ENCODE peak calls at places on chromosome 19, in eight cellular contexts. One of them, this sample, is unnamed.

GRCh38 chr19:5907216-5907615 is 2.5 kb downstream of the VMAC start:
- DNase-seq in stimulated activated CD4-positive, alpha-beta T cell treated with anti-CD3 and anti-CD28 coated beads, Interleukin-4, amount 100 ng/mL, for 24 hours: peak; percentile 45
- DNase-seq in CD8-positive, alpha-beta T cell: no peak
- DNase-seq in activated T-helper 1 cell treated with anti-CD3 and anti-CD28 coated beads, Interleukin-12 subunit alpha, Interleukin-12 subunit beta, Interleukin-2, Interleukin-4 antibody, amounts not matched to agents 30 ng/mL and 10 ng/mL and 1 ng/mL, durations not matched to agents 14 hours and 24 hours and 36 hours: no peak
- DNase-seq in T follicular helper cell: no peak
- DNase-seq in nucleus accumbens: no peak
- DNase-seq in cardiac fibroblast: no peak
- DNase-seq in HS-27A: no peak
- DNase-seq in this sample: no peak

GRCh38 chr19:17289489-17289888 is 7.8 kb downstream of the ANKLE1 start:
- DNase-seq in stimulated activated CD4-positive, alpha-beta T cell treated with anti-CD3 and anti-CD28 coated beads, Interleukin-4, amount 100 ng/mL, for 24 hours: peak; percentile 60
- DNase-seq in CD8-positive, alpha-beta T cell: no peak
- DNase-seq in activated T-helper 1 cell treated with anti-CD3 and anti-CD28 coated beads, Interleukin-12 subunit alpha, Interleukin-12 subunit beta, Interleukin-2, Interleukin-4 antibody, amounts not matched to agents 30 ng/mL and 10 ng/mL and 1 ng/mL, durations not matched to agents 14 hours and 24 hours and 36 hours: peak; percentile 22
- DNase-seq in T follicular helper cell: no peak
- DNase-seq in nucleus accumbens: no peak
- DNase-seq in cardiac fibroblast: peak; percentile 93
- DNase-seq in HS-27A: no peak
- DNase-seq in this sample: peak; percentile 83

GRCh38 chr19:41886761-41887710 is 4.1 kb downstream of the ARHGEF1 start:
- DNase-seq in stimulated activated CD4-positive, alpha-beta T cell treated with anti-CD3 and anti-CD28 coated beads, Interleukin-4, amount 100 ng/mL, for 24 hours: peak; percentile 74
- DNase-seq in CD8-positive, alpha-beta T cell: peak; percentile 68
- DNase-seq in activated T-helper 1 cell treated with anti-CD3 and anti-CD28 coated beads, Interleukin-12 subunit alpha, Interleukin-12 subunit beta, Interleukin-2, Interleukin-4 antibody, amounts not matched to agents 30 ng/mL and 10 ng/mL and 1 ng/mL, durations not matched to agents 14 hours and 24 hours and 36 hours: peak; percentile 68
- DNase-seq in T follicular helper cell: peak; percentile 52
- DNase-seq in nucleus accumbens: no peak
- DNase-seq in cardiac fibroblast: no peak
- DNase-seq in HS-27A: no peak
- DNase-seq in this sample: no peak

GRCh38 chr19:43318203-43318602 is 35.3 kb upstream of the CD177 start:
- DNase-seq in stimulated activated CD4-positive, alpha-beta T cell treated with anti-CD3 and anti-CD28 coated beads, Interleukin-4, amount 100 ng/mL, for 24 hours: no peak
- DNase-seq in CD8-positive, alpha-beta T cell: no peak
- DNase-seq in activated T-helper 1 cell treated with anti-CD3 and anti-CD28 coated beads, Interleukin-12 subunit alpha, Interleukin-12 subunit beta, Interleukin-2, Interleukin-4 antibody, amounts not matched to agents 30 ng/mL and 10 ng/mL and 1 ng/mL, durations not matched to agents 14 hours and 24 hours and 36 hours: no peak
- DNase-seq in T follicular helper cell: no peak
- DNase-seq in nucleus accumbens: no peak
- DNase-seq in cardiac fibroblast: no peak
- DNase-seq in HS-27A: no peak
- DNase-seq in this sample: no peak

GRCh38 chr19:29690842-29691241 is 24.2 kb downstream of the C19orf12 start:
- DNase-seq in stimulated activated CD4-positive, alpha-beta T cell treated with anti-CD3 and anti-CD28 coated beads, Interleukin-4, amount 100 ng/mL, for 24 hours: peak; percentile 66
- DNase-seq in CD8-positive, alpha-beta T cell: peak; percentile 42
- DNase-seq in activated T-helper 1 cell treated with anti-CD3 and anti-CD28 coated beads, Interleukin-12 subunit alpha, Interleukin-12 subunit beta, Interleukin-2, Interleukin-4 antibody, amounts not matched to agents 30 ng/mL and 10 ng/mL and 1 ng/mL, durations not matched to agents 14 hours and 24 hours and 36 hours: peak; percentile 61
- DNase-seq in T follicular helper cell: no peak
- DNase-seq in nucleus accumbens: no peak
- DNase-seq in cardiac fibroblast: peak; percentile 80
- DNase-seq in HS-27A: no peak
- DNase-seq in this sample: no peak

GRCh38 chr19:38276942-38277517 is 12.7 kb downstream of the SPINT2 start:
- DNase-seq in stimulated activated CD4-positive, alpha-beta T cell treated with anti-CD3 and anti-CD28 coated beads, Interleukin-4, amount 100 ng/mL, for 24 hours: no peak
- DNase-seq in CD8-positive, alpha-beta T cell: no peak
- DNase-seq in activated T-helper 1 cell treated with anti-CD3 and anti-CD28 coated beads, Interleukin-12 subunit alpha, Interleukin-12 subunit beta, Interleukin-2, Interleukin-4 antibody, amounts not matched to agents 30 ng/mL and 10 ng/mL and 1 ng/mL, durations not matched to agents 14 hours and 24 hours and 36 hours: no peak
- DNase-seq in T follicular helper cell: no peak
- DNase-seq in nucleus accumbens: no peak
- DNase-seq in cardiac fibroblast: no peak
- DNase-seq in HS-27A: no peak
- DNase-seq in this sample: no peak

GRCh38 chr19:10855879-10856522 is 7.8 kb downstream of the C19orf38 start:
- DNase-seq in stimulated activated CD4-positive, alpha-beta T cell treated with anti-CD3 and anti-CD28 coated beads, Interleukin-4, amount 100 ng/mL, for 24 hours: peak; percentile 31
- DNase-seq in CD8-positive, alpha-beta T cell: no peak
- DNase-seq in activated T-helper 1 cell treated with anti-CD3 and anti-CD28 coated beads, Interleukin-12 subunit alpha, Interleukin-12 subunit beta, Interleukin-2, Interleukin-4 antibody, amounts not matched to agents 30 ng/mL and 10 ng/mL and 1 ng/mL, durations not matched to agents 14 hours and 24 hours and 36 hours: no peak
- DNase-seq in T follicular helper cell: no peak
- DNase-seq in nucleus accumbens: no peak
- DNase-seq in cardiac fibroblast: peak; percentile 28
- DNase-seq in HS-27A: no peak
- DNase-seq in this sample: peak; percentile 37

GRCh38 chr19:32241957-32242710 is 103.3 kb upstream of the ZNF507 start:
- DNase-seq in stimulated activated CD4-positive, alpha-beta T cell treated with anti-CD3 and anti-CD28 coated beads, Interleukin-4, amount 100 ng/mL, for 24 hours: no peak
- DNase-seq in CD8-positive, alpha-beta T cell: no peak
- DNase-seq in activated T-helper 1 cell treated with anti-CD3 and anti-CD28 coated beads, Interleukin-12 subunit alpha, Interleukin-12 subunit beta, Interleukin-2, Interleukin-4 antibody, amounts not matched to agents 30 ng/mL and 10 ng/mL and 1 ng/mL, durations not matched to agents 14 hours and 24 hours and 36 hours: no peak
- DNase-seq in T follicular helper cell: no peak
- DNase-seq in nucleus accumbens: no peak
- DNase-seq in cardiac fibroblast: no peak
- DNase-seq in HS-27A: no peak
- DNase-seq in this sample: no peak

GRCh38 chr19:45016388-45017314 is 15.4 kb downstream of the RELB start:
- DNase-seq in stimulated activated CD4-positive, alpha-beta T cell treated with anti-CD3 and anti-CD28 coated beads, Interleukin-4, amount 100 ng/mL, for 24 hours: peak; percentile 80
- DNase-seq in CD8-positive, alpha-beta T cell: peak; percentile 61
- DNase-seq in activated T-helper 1 cell treated with anti-CD3 and anti-CD28 coated beads, Interleukin-12 subunit alpha, Interleukin-12 subunit beta, Interleukin-2, Interleukin-4 antibody, amounts not matched to agents 30 ng/mL and 10 ng/mL and 1 ng/mL, durations not matched to agents 14 hours and 24 hours and 36 hours: peak; percentile 42
- DNase-seq in T follicular helper cell: peak; percentile 78
- DNase-seq in nucleus accumbens: no peak
- DNase-seq in cardiac fibroblast: peak; percentile 66
- DNase-seq in HS-27A: peak; percentile 26
- DNase-seq in this sample: peak; percentile 80

GRCh38 chr19:18940791-18941627 is at the start of gene HOMER3:
- DNase-seq in stimulated activated CD4-positive, alpha-beta T cell treated with anti-CD3 and anti-CD28 coated beads, Interleukin-4, amount 100 ng/mL, for 24 hours: peak; percentile 77
- DNase-seq in CD8-positive, alpha-beta T cell: peak; percentile 72
- DNase-seq in activated T-helper 1 cell treated with anti-CD3 and anti-CD28 coated beads, Interleukin-12 subunit alpha, Interleukin-12 subunit beta, Interleukin-2, Interleukin-4 antibody, amounts not matched to agents 30 ng/mL and 10 ng/mL and 1 ng/mL, durations not matched to agents 14 hours and 24 hours and 36 hours: peak; percentile 68
- DNase-seq in T follicular helper cell: peak; percentile 62
- DNase-seq in nucleus accumbens: no peak
- DNase-seq in cardiac fibroblast: peak; percentile 50
- DNase-seq in HS-27A: peak; percentile 1
- DNase-seq in this sample: peak; percentile 92

GRCh38 chr19:45448887-45449299 is 18.9 kb upstream of the FOSB start:
- DNase-seq in stimulated activated CD4-positive, alpha-beta T cell treated with anti-CD3 and anti-CD28 coated beads, Interleukin-4, amount 100 ng/mL, for 24 hours: no peak
- DNase-seq in CD8-positive, alpha-beta T cell: no peak
- DNase-seq in activated T-helper 1 cell treated with anti-CD3 and anti-CD28 coated beads, Interleukin-12 subunit alpha, Interleukin-12 subunit beta, Interleukin-2, Interleukin-4 antibody, amounts not matched to agents 30 ng/mL and 10 ng/mL and 1 ng/mL, durations not matched to agents 14 hours and 24 hours and 36 hours: no peak
- DNase-seq in T follicular helper cell: no peak
- DNase-seq in nucleus accumbens: no peak
- DNase-seq in cardiac fibroblast: no peak
- DNase-seq in HS-27A: no peak
- DNase-seq in this sample: no peak

GRCh38 chr19:6718741-6719539 is 1.5 kb downstream of the C3 start:
- DNase-seq in stimulated activated CD4-positive, alpha-beta T cell treated with anti-CD3 and anti-CD28 coated beads, Interleukin-4, amount 100 ng/mL, for 24 hours: peak; percentile 20
- DNase-seq in CD8-positive, alpha-beta T cell: no peak
- DNase-seq in activated T-helper 1 cell treated with anti-CD3 and anti-CD28 coated beads, Interleukin-12 subunit alpha, Interleukin-12 subunit beta, Interleukin-2, Interleukin-4 antibody, amounts not matched to agents 30 ng/mL and 10 ng/mL and 1 ng/mL, durations not matched to agents 14 hours and 24 hours and 36 hours: no peak
- DNase-seq in T follicular helper cell: no peak
- DNase-seq in nucleus accumbens: no peak
- DNase-seq in cardiac fibroblast: peak; percentile 71
- DNase-seq in HS-27A: no peak
- DNase-seq in this sample: no peak

GRCh38 chr19:8578642-8579265 is 1.5 kb upstream of the MYO1F start:
- DNase-seq in stimulated activated CD4-positive, alpha-beta T cell treated with anti-CD3 and anti-CD28 coated beads, Interleukin-4, amount 100 ng/mL, for 24 hours: peak; percentile 85
- DNase-seq in CD8-positive, alpha-beta T cell: peak; percentile 79
- DNase-seq in activated T-helper 1 cell treated with anti-CD3 and anti-CD28 coated beads, Interleukin-12 subunit alpha, Interleukin-12 subunit beta, Interleukin-2, Interleukin-4 antibody, amounts not matched to agents 30 ng/mL and 10 ng/mL and 1 ng/mL, durations not matched to agents 14 hours and 24 hours and 36 hours: peak; percentile 71
- DNase-seq in T follicular helper cell: peak; percentile 68
- DNase-seq in nucleus accumbens: no peak
- DNase-seq in cardiac fibroblast: peak; percentile 74
- DNase-seq in HS-27A: peak; percentile 26
- DNase-seq in this sample: peak; percentile 84

GRCh38 chr19:42386974-42387707 is 3.0 kb downstream of the CNFN start:
- DNase-seq in stimulated activated CD4-positive, alpha-beta T cell treated with anti-CD3 and anti-CD28 coated beads, Interleukin-4, amount 100 ng/mL, for 24 hours: peak; percentile 67
- DNase-seq in CD8-positive, alpha-beta T cell: peak; percentile 52
- DNase-seq in activated T-helper 1 cell treated with anti-CD3 and anti-CD28 coated beads, Interleukin-12 subunit alpha, Interleukin-12 subunit beta, Interleukin-2, Interleukin-4 antibody, amounts not matched to agents 30 ng/mL and 10 ng/mL and 1 ng/mL, durations not matched to agents 14 hours and 24 hours and 36 hours: peak; percentile 57
- DNase-seq in T follicular helper cell: peak; percentile 50
- DNase-seq in nucleus accumbens: no peak
- DNase-seq in cardiac fibroblast: peak; percentile 45
- DNase-seq in HS-27A: no peak
- DNase-seq in this sample: peak; percentile 80

GRCh38 chr19:8487137-8487851 is 15.1 kb downstream of the PRAM1 start:
- DNase-seq in stimulated activated CD4-positive, alpha-beta T cell treated with anti-CD3 and anti-CD28 coated beads, Interleukin-4, amount 100 ng/mL, for 24 hours: peak; percentile 63
- DNase-seq in CD8-positive, alpha-beta T cell: peak; percentile 50
- DNase-seq in activated T-helper 1 cell treated with anti-CD3 and anti-CD28 coated beads, Interleukin-12 subunit alpha, Interleukin-12 subunit beta, Interleukin-2, Interleukin-4 antibody, amounts not matched to agents 30 ng/mL and 10 ng/mL and 1 ng/mL, durations not matched to agents 14 hours and 24 hours and 36 hours: peak; percentile 21
- DNase-seq in T follicular helper cell: peak; percentile 35
- DNase-seq in nucleus accumbens: no peak
- DNase-seq in cardiac fibroblast: no peak
- DNase-seq in HS-27A: no peak
- DNase-seq in this sample: no peak

GRCh38 chr19:17001603-17002183 is 24.9 kb downstream of the CPAMD8 start:
- DNase-seq in stimulated activated CD4-positive, alpha-beta T cell treated with anti-CD3 and anti-CD28 coated beads, Interleukin-4, amount 100 ng/mL, for 24 hours: peak; percentile 56
- DNase-seq in CD8-positive, alpha-beta T cell: peak; percentile 80
- DNase-seq in activated T-helper 1 cell treated with anti-CD3 and anti-CD28 coated beads, Interleukin-12 subunit alpha, Interleukin-12 subunit beta, Interleukin-2, Interleukin-4 antibody, amounts not matched to agents 30 ng/mL and 10 ng/mL and 1 ng/mL, durations not matched to agents 14 hours and 24 hours and 36 hours: peak; percentile 85
- DNase-seq in T follicular helper cell: peak; percentile 54
- DNase-seq in nucleus accumbens: no peak
- DNase-seq in cardiac fibroblast: no peak
- DNase-seq in HS-27A: no peak
- DNase-seq in this sample: no peak

GRCh38 chr19:18058208-18059009 is 28.3 kb downstream of the IL12RB1 start:
- DNase-seq in stimulated activated CD4-positive, alpha-beta T cell treated with anti-CD3 and anti-CD28 coated beads, Interleukin-4, amount 100 ng/mL, for 24 hours: peak; percentile 83
- DNase-seq in CD8-positive, alpha-beta T cell: peak; percentile 76
- DNase-seq in activated T-helper 1 cell treated with anti-CD3 and anti-CD28 coated beads, Interleukin-12 subunit alpha, Interleukin-12 subunit beta, Interleukin-2, Interleukin-4 antibody, amounts not matched to agents 30 ng/mL and 10 ng/mL and 1 ng/mL, durations not matched to agents 14 hours and 24 hours and 36 hours: peak; percentile 74
- DNase-seq in T follicular helper cell: peak; percentile 72
- DNase-seq in nucleus accumbens: no peak
- DNase-seq in cardiac fibroblast: peak; percentile 80
- DNase-seq in HS-27A: no peak
- DNase-seq in this sample: peak; percentile 85

GRCh38 chr19:742540-743075 is 8.3 kb upstream of the MISP start:
- DNase-seq in stimulated activated CD4-positive, alpha-beta T cell treated with anti-CD3 and anti-CD28 coated beads, Interleukin-4, amount 100 ng/mL, for 24 hours: no peak
- DNase-seq in CD8-positive, alpha-beta T cell: no peak
- DNase-seq in activated T-helper 1 cell treated with anti-CD3 and anti-CD28 coated beads, Interleukin-12 subunit alpha, Interleukin-12 subunit beta, Interleukin-2, Interleukin-4 antibody, amounts not matched to agents 30 ng/mL and 10 ng/mL and 1 ng/mL, durations not matched to agents 14 hours and 24 hours and 36 hours: no peak
- DNase-seq in T follicular helper cell: no peak
- DNase-seq in nucleus accumbens: no peak
- DNase-seq in cardiac fibroblast: no peak
- DNase-seq in HS-27A: no peak
- DNase-seq in this sample: no peak

GRCh38 chr19:13705201-13705600 is 59.1 kb upstream of the MRI1 start:
- DNase-seq in stimulated activated CD4-positive, alpha-beta T cell treated with anti-CD3 and anti-CD28 coated beads, Interleukin-4, amount 100 ng/mL, for 24 hours: no peak
- DNase-seq in CD8-positive, alpha-beta T cell: no peak
- DNase-seq in activated T-helper 1 cell treated with anti-CD3 and anti-CD28 coated beads, Interleukin-12 subunit alpha, Interleukin-12 subunit beta, Interleukin-2, Interleukin-4 antibody, amounts not matched to agents 30 ng/mL and 10 ng/mL and 1 ng/mL, durations not matched to agents 14 hours and 24 hours and 36 hours: no peak
- DNase-seq in T follicular helper cell: no peak
- DNase-seq in nucleus accumbens: no peak
- DNase-seq in cardiac fibroblast: no peak
- DNase-seq in HS-27A: no peak
- DNase-seq in this sample: no peak

GRCh38 chr19:9615828-9616227 is 5.2 kb downstream of the ZNF561 start:
- DNase-seq in stimulated activated CD4-positive, alpha-beta T cell treated with anti-CD3 and anti-CD28 coated beads, Interleukin-4, amount 100 ng/mL, for 24 hours: no peak
- DNase-seq in CD8-positive, alpha-beta T cell: no peak
- DNase-seq in activated T-helper 1 cell treated with anti-CD3 and anti-CD28 coated beads, Interleukin-12 subunit alpha, Interleukin-12 subunit beta, Interleukin-2, Interleukin-4 antibody, amounts not matched to agents 30 ng/mL and 10 ng/mL and 1 ng/mL, durations not matched to agents 14 hours and 24 hours and 36 hours: no peak
- DNase-seq in T follicular helper cell: no peak
- DNase-seq in nucleus accumbens: no peak
- DNase-seq in cardiac fibroblast: no peak
- DNase-seq in HS-27A: no peak
- DNase-seq in this sample: no peak

GRCh38 chr19:49506575-49507105 is 5.8 kb upstream of the FCGRT start:
- DNase-seq in stimulated activated CD4-positive, alpha-beta T cell treated with anti-CD3 and anti-CD28 coated beads, Interleukin-4, amount 100 ng/mL, for 24 hours: peak; percentile 81
- DNase-seq in CD8-positive, alpha-beta T cell: peak; percentile 71
- DNase-seq in activated T-helper 1 cell treated with anti-CD3 and anti-CD28 coated beads, Interleukin-12 subunit alpha, Interleukin-12 subunit beta, Interleukin-2, Interleukin-4 antibody, amounts not matched to agents 30 ng/mL and 10 ng/mL and 1 ng/mL, durations not matched to agents 14 hours and 24 hours and 36 hours: peak; percentile 72
- DNase-seq in T follicular helper cell: peak; percentile 69
- DNase-seq in nucleus accumbens: no peak
- DNase-seq in cardiac fibroblast: peak; percentile 62
- DNase-seq in HS-27A: no peak
- DNase-seq in this sample: peak; percentile 75

GRCh38 chr19:9075064-9075964 is 11.5 kb upstream of the OR1M1 start:
- DNase-seq in stimulated activated CD4-positive, alpha-beta T cell treated with anti-CD3 and anti-CD28 coated beads, Interleukin-4, amount 100 ng/mL, for 24 hours: no peak
- DNase-seq in CD8-positive, alpha-beta T cell: no peak
- DNase-seq in activated T-helper 1 cell treated with anti-CD3 and anti-CD28 coated beads, Interleukin-12 subunit alpha, Interleukin-12 subunit beta, Interleukin-2, Interleukin-4 antibody, amounts not matched to agents 30 ng/mL and 10 ng/mL and 1 ng/mL, durations not matched to agents 14 hours and 24 hours and 36 hours: no peak
- DNase-seq in T follicular helper cell: no peak
- DNase-seq in nucleus accumbens: peak; percentile 39
- DNase-seq in cardiac fibroblast: peak; percentile 98
- DNase-seq in HS-27A: peak; percentile 92
- DNase-seq in this sample: no peak

GRCh38 chr19:32819415-32820400 is 49.9 kb downstream of the SLC7A9 start:
- DNase-seq in stimulated activated CD4-positive, alpha-beta T cell treated with anti-CD3 and anti-CD28 coated beads, Interleukin-4, amount 100 ng/mL, for 24 hours: no peak
- DNase-seq in CD8-positive, alpha-beta T cell: no peak
- DNase-seq in activated T-helper 1 cell treated with anti-CD3 and anti-CD28 coated beads, Interleukin-12 subunit alpha, Interleukin-12 subunit beta, Interleukin-2, Interleukin-4 antibody, amounts not matched to agents 30 ng/mL and 10 ng/mL and 1 ng/mL, durations not matched to agents 14 hours and 24 hours and 36 hours: no peak
- DNase-seq in T follicular helper cell: no peak
- DNase-seq in nucleus accumbens: no peak
- DNase-seq in cardiac fibroblast: no peak
- DNase-seq in HS-27A: no peak
- DNase-seq in this sample: no peak

GRCh38 chr19:58330458-58330857 is 3.7 kb downstream of the ZSCAN22 start:
- DNase-seq in stimulated activated CD4-positive, alpha-beta T cell treated with anti-CD3 and anti-CD28 coated beads, Interleukin-4, amount 100 ng/mL, for 24 hours: no peak
- DNase-seq in CD8-positive, alpha-beta T cell: no peak
- DNase-seq in activated T-helper 1 cell treated with anti-CD3 and anti-CD28 coated beads, Interleukin-12 subunit alpha, Interleukin-12 subunit beta, Interleukin-2, Interleukin-4 antibody, amounts not matched to agents 30 ng/mL and 10 ng/mL and 1 ng/mL, durations not matched to agents 14 hours and 24 hours and 36 hours: no peak
- DNase-seq in T follicular helper cell: no peak
- DNase-seq in nucleus accumbens: no peak
- DNase-seq in cardiac fibroblast: peak; percentile 84
- DNase-seq in HS-27A: no peak
- DNase-seq in this sample: no peak

GRCh38 chr19:40416918-40417713 is 3.9 kb upstream of the PRX start:
- DNase-seq in stimulated activated CD4-positive, alpha-beta T cell treated with anti-CD3 and anti-CD28 coated beads, Interleukin-4, amount 100 ng/mL, for 24 hours: no peak
- DNase-seq in CD8-positive, alpha-beta T cell: no peak
- DNase-seq in activated T-helper 1 cell treated with anti-CD3 and anti-CD28 coated beads, Interleukin-12 subunit alpha, Interleukin-12 subunit beta, Interleukin-2, Interleukin-4 antibody, amounts not matched to agents 30 ng/mL and 10 ng/mL and 1 ng/mL, durations not matched to agents 14 hours and 24 hours and 36 hours: no peak
- DNase-seq in T follicular helper cell: no peak
- DNase-seq in nucleus accumbens: no peak
- DNase-seq in cardiac fibroblast: peak; percentile 22
- DNase-seq in HS-27A: no peak
- DNase-seq in this sample: peak; percentile 58

GRCh38 chr19:14470031-14470876 is 4.9 kb downstream of the PTGER1 start:
- DNase-seq in stimulated activated CD4-positive, alpha-beta T cell treated with anti-CD3 and anti-CD28 coated beads, Interleukin-4, amount 100 ng/mL, for 24 hours: no peak
- DNase-seq in CD8-positive, alpha-beta T cell: no peak
- DNase-seq in activated T-helper 1 cell treated with anti-CD3 and anti-CD28 coated beads, Interleukin-12 subunit alpha, Interleukin-12 subunit beta, Interleukin-2, Interleukin-4 antibody, amounts not matched to agents 30 ng/mL and 10 ng/mL and 1 ng/mL, durations not matched to agents 14 hours and 24 hours and 36 hours: no peak
- DNase-seq in T follicular helper cell: no peak
- DNase-seq in nucleus accumbens: no peak
- DNase-seq in cardiac fibroblast: no peak
- DNase-seq in HS-27A: no peak
- DNase-seq in this sample: no peak

GRCh38 chr19:55590621-55591020 is 8.7 kb downstream of the FIZ1 start:
- DNase-seq in stimulated activated CD4-positive, alpha-beta T cell treated with anti-CD3 and anti-CD28 coated beads, Interleukin-4, amount 100 ng/mL, for 24 hours: no peak
- DNase-seq in CD8-positive, alpha-beta T cell: no peak
- DNase-seq in activated T-helper 1 cell treated with anti-CD3 and anti-CD28 coated beads, Interleukin-12 subunit alpha, Interleukin-12 subunit beta, Interleukin-2, Interleukin-4 antibody, amounts not matched to agents 30 ng/mL and 10 ng/mL and 1 ng/mL, durations not matched to agents 14 hours and 24 hours and 36 hours: no peak
- DNase-seq in T follicular helper cell: no peak
- DNase-seq in nucleus accumbens: no peak
- DNase-seq in cardiac fibroblast: no peak
- DNase-seq in HS-27A: no peak
- DNase-seq in this sample: no peak

This sample was measured in endothelial cell.